ENCODE peak calls at places on chromosomes 16 and 17, in four cellular contexts. N, P, Y and U are unnamed samples.

GRCh38 chr16:72818286-72818845 is 229.6 kb downstream of the ZFHX3 start:
- DNase-seq in P (no peak), Y (no peak), N (no peak), U (no peak)

GRCh38 chr16:67428146-67428731 is 2.7 kb upstream of the HSD11B2 start:
- DNase-seq in Y (no peak), N (peak; percentile 91), P (peak; percentile 71), U (peak; percentile 45)

GRCh38 chr17:43384476-43384862 is 14.3 kb upstream of the ARL4D start:
- DNase-seq in Y (no peak), P (no peak), N (no peak), U (no peak)

GRCh38 chr17:29722411-29723198 is 99.9 kb upstream of the CORO6 start:
- DNase-seq in Y (peak; percentile 91), N (no peak), P (no peak), U (peak; percentile 35)

GRCh38 chr17:77580956-77581355 is 377.5 kb upstream of the TNRC6C start:
- DNase-seq in N (peak; percentile 31), Y (no peak), P (no peak), U (no peak)

GRCh38 chr16:89970011-89970410 is 21.5 kb downstream of the DEF8 start:
- DNase-seq in N (no peak), P (no peak), Y (no peak), U (no peak)

GRCh38 chr17:50459756-50460155 is 8.9 kb downstream of the CHAD start:
- DNase-seq in P (no peak), Y (no peak), N (no peak), U (no peak)

GRCh38 chr17:57266842-57267241 is 10.5 kb downstream of the MSI2 start:
- DNase-seq in P (no peak), Y (no peak), N (no peak), U (no peak)

GRCh38 chr16:84054916-84055315 is 12.3 kb upstream of the SLC38A8 start:
- DNase-seq in P (no peak), Y (no peak), N (peak; percentile 80), U (no peak)

GRCh38 chr16:74862743-74863244 is 88.2 kb upstream of the FA2H start:
- DNase-seq in P (peak; percentile 33), N (no peak), Y (no peak), U (no peak)

GRCh38 chr16:89395150-89396142 is 94.9 kb downstream of the ANKRD11 start:
- DNase-seq in P (no peak), Y (peak; percentile 99), N (peak; percentile 96), U (no peak)

GRCh38 chr16:15049581-15050180 is 6.2 kb downstream of the NTAN1 start:
- DNase-seq in Y (no peak), P (no peak), N (peak; percentile 82), U (no peak)

GRCh38 chr17:10870651-10871050 is 32.8 kb upstream of the PIRT start:
- DNase-seq in P (no peak), Y (no peak), N (no peak), U (no peak)

GRCh38 chr16:79898703-79899102 is 298.2 kb upstream of the MAF start:
- DNase-seq in Y (no peak), P (no peak), N (no peak), U (no peak)

GRCh38 chr17:72916991-72917390 is 175.5 kb downstream of the SLC39A11 start:
- DNase-seq in P (no peak), N (no peak), Y (no peak), U (no peak)

GRCh38 chr17:80738020-80738380 is 193.4 kb downstream of the RPTOR start:
- DNase-seq in P (no peak), N (no peak), Y (no peak), U (no peak)

GRCh38 chr17:19743101-19744100 is 4.7 kb downstream of the ALDH3A1 start:
- DNase-seq in Y (no peak), P (no peak), N (no peak), U (no peak)

GRCh38 chr17:43418441-43419374 is 19.9 kb downstream of the ARL4D start:
- DNase-seq in N (peak; percentile 94), Y (peak; percentile 42), P (no peak), U (no peak)

GRCh38 chr16:55815320-55815719 is 17.6 kb downstream of the CES1 start:
- DNase-seq in P (no peak), N (no peak), Y (no peak), U (no peak)

GRCh38 chr17:65362826-65363225 is 198.6 kb downstream of the AXIN2 start:
- DNase-seq in Y (no peak), P (no peak), N (no peak), U (no peak)

GRCh38 chr17:7858487-7858832 is 657 bp downstream of the CYB5D1 start:
- DNase-seq in P (peak; percentile 56), Y (no peak), N (peak; percentile 89), U (peak; percentile 20)

GRCh38 chr17:65156185-65156834 is 19.1 kb downstream of the RGS9 start:
- DNase-seq in N (no peak), Y (no peak), P (no peak), U (no peak)

GRCh38 chr16:19188406-19188805 is 20.4 kb downstream of the SYT17 start:
- DNase-seq in Y (no peak), N (no peak), P (no peak), U (no peak)

GRCh38 chr17:69406906-69407305 is 7.6 kb upstream of the MAP2K6 start:
- DNase-seq in N (no peak), P (no peak), Y (peak; percentile 1), U (no peak)